ENCODE peak calls at places on chromosomes 16 and 17, in five cellular contexts. T is 8988T, Z is SW 1271, Y is fibroblast of the conjunctiva, Q is smooth muscle cell of the brain vasculature. R is an unnamed sample.

GRCh38 chr17:70137451-70138230 is 31.7 kb upstream of the KCNJ2 start:
- DNase-seq in Z (no peak), Q (peak), Y (peak), T (no peak), R (no peak)

GRCh38 chr17:1241904-1242303 is 28.3 kb upstream of the BHLHA9 start:
- DNase-seq in T (no peak), Q (no peak), Y (peak), Z (no peak), R (no peak)

GRCh38 chr16:68800257-68800875 is 43.0 kb upstream of the TANGO6 start:
- DNase-seq in Z (peak), T (peak), Q (peak), Y (peak), R (no peak)

GRCh38 chr17:65287040-65287439 is 149.9 kb downstream of the RGS9 start:
- DNase-seq in Q (peak), T (no peak), Y (no peak), Z (no peak), R (no peak)

GRCh38 chr17:12924614-12925013 is 93.2 kb downstream of the ELAC2 start:
- DNase-seq in T (no peak), Y (no peak), Q (no peak), Z (no peak), R (no peak)

GRCh38 chr17:40283662-40284061 is 4.0 kb upstream of the CDC6 start:
- DNase-seq in T (no peak), Y (peak), Z (peak), Q (no peak), R (no peak)

GRCh38 chr17:82892869-82893565 is 53.2 kb upstream of the ZNF750 start:
- DNase-seq in Q (no peak), Y (no peak), T (no peak), Z (no peak), R (peak)

GRCh38 chr17:3762922-3763776 is 37.8 kb downstream of the ITGAE start:
- DNase-seq in Y (no peak), Q (no peak), T (no peak), Z (no peak), R (no peak)

GRCh38 chr17:50277357-50277754 is 3.1 kb downstream of the TMEM92 start:
- DNase-seq in Y (no peak), T (no peak), Z (no peak), Q (no peak), R (no peak)

GRCh38 chr16:20883554-20884239 is 16.5 kb downstream of the DCUN1D3 start:
- DNase-seq in T (no peak), Q (no peak), Y (no peak), Z (no peak), R (no peak)

R was measured in activated CD4-positive, CD25-positive, alpha-beta regulatory T cell treated with anti-CD3 and anti-CD28 coated beads, Interleukin-2, amount 50 U/mL, for 16 hours.